ENCODE peak calls at places on chromosomes 13 and 19, in nine cellular contexts. P is NCI-H1436, N is AG10803, S is HS-5, J is GM19239, V is hippocampal formation, Y is NCI-H526 treated with DMSO at 0.1 percent for 48 hours, W is NCI-H446, A is WTC11. X is an unnamed sample.

GRCh38 chr13:26022538-26023292 is 29.1 kb downstream of the SHISA2 start:
- DNase-seq in Y (no peak), P (no peak), W (peak), N (peak), A (no peak), V (no peak), S (no peak), J (no peak), X (peak)

GRCh38 chr19:15401397-15401710 is 17.4 kb downstream of the AKAP8L start:
- DNase-seq in N (no peak), W (no peak), P (no peak), J (no peak), Y (no peak), A (no peak), V (no peak), S (no peak), X (no peak)

GRCh38 chr19:5534787-5535586 is 32.8 kb downstream of the TINCR start:
- DNase-seq in V (no peak), Y (no peak), J (no peak), P (no peak), A (peak), W (no peak), S (no peak), N (no peak), X (no peak)

GRCh38 chr19:1172353-1173159 is 1.5 kb downstream of the SBNO2 start:
- DNase-seq in J (no peak), S (no peak), Y (peak), N (peak), V (no peak), A (peak), P (no peak), W (peak), X (peak)

GRCh38 chr19:6935618-6936017 is 48.2 kb downstream of the ADGRE1 start:
- DNase-seq in A (no peak), S (no peak), J (no peak), V (no peak), N (no peak), P (no peak), Y (no peak), W (no peak), X (no peak)

GRCh38 chr19:33574824-33575223 is 46.9 kb upstream of the CHST8 start:
- DNase-seq in V (no peak), Y (no peak), A (no peak), N (no peak), S (no peak), J (no peak), P (no peak), W (no peak), X (no peak)

GRCh38 chr13:96792736-96793444 is 201.4 kb downstream of the OXGR1 start:
- DNase-seq in P (no peak), A (no peak), J (no peak), W (no peak), V (no peak), S (no peak), Y (no peak), N (no peak), X (peak)

GRCh38 chr13:80082396-80083096 is 258.4 kb downstream of the SPRY2 start:
- DNase-seq in W (no peak), N (peak), A (no peak), P (no peak), J (no peak), V (no peak), S (no peak), Y (no peak), X (peak)

GRCh38 chr13:62185631-62186256 is 770.1 kb upstream of the PCDH20 start:
- DNase-seq in J (no peak), Y (no peak), W (no peak), S (no peak), N (no peak), A (no peak), P (peak), V (no peak), X (no peak)

GRCh38 chr13:25733061-25733491 is 318.7 kb downstream of the SHISA2 start:
- DNase-seq in J (no peak), W (no peak), P (no peak), Y (no peak), A (no peak), V (no peak), S (no peak), N (peak), X (peak)

GRCh38 chr19:13923194-13923987 is 14.8 kb downstream of the PODNL1 start:
- DNase-seq in P (no peak), Y (no peak), W (no peak), A (no peak), J (no peak), N (no peak), V (no peak), S (no peak), X (no peak)

GRCh38 chr19:33473644-33474305 is 47.8 kb downstream of the PEPD start:
- DNase-seq in N (peak), P (no peak), J (no peak), W (no peak), V (no peak), Y (no peak), S (peak), A (no peak), X (peak)

GRCh38 chr13:30341815-30342570 is 34.6 kb upstream of the KATNAL1 start:
- DNase-seq in W (no peak), Y (peak), J (no peak), S (peak), A (no peak), P (no peak), V (peak), N (peak), X (peak)

GRCh38 chr19:18460313-18460712 is 22.4 kb upstream of the ISYNA1 start:
- DNase-seq in W (no peak), Y (no peak), A (no peak), P (no peak), J (no peak), V (no peak), N (peak), S (no peak), X (peak)

GRCh38 chr13:30934381-30934780 is 1.9 kb downstream of the TEX26 start:
- DNase-seq in P (no peak), S (no peak), J (no peak), N (no peak), Y (no peak), A (peak), W (no peak), V (no peak), X (no peak)

GRCh38 chr19:28652790-28653189 is 560.2 kb downstream of the UQCRFS1 start:
- DNase-seq in N (no peak), A (no peak), J (no peak), V (no peak), P (no peak), Y (no peak), W (no peak), S (no peak), X (no peak)

GRCh38 chr13:84279166-84279565 is 396.9 kb upstream of the SLITRK1 start:
- DNase-seq in W (no peak), A (no peak), N (no peak), V (no peak), J (no peak), S (no peak), Y (no peak), P (no peak), X (peak)

GRCh38 chr19:35224681-35225604 is 3.6 kb downstream of the FAM187B start:
- DNase-seq in W (no peak), P (no peak), A (peak), S (no peak), J (no peak), Y (no peak), V (no peak), N (no peak), X (no peak)

GRCh38 chr19:17610384-17610783 is 54.9 kb downstream of the COLGALT1 start:
- DNase-seq in S (no peak), A (no peak), P (no peak), V (no peak), Y (no peak), J (peak), W (no peak), N (no peak), X (peak)

GRCh38 chr13:39810091-39810877 is 154.8 kb downstream of the COG6 start:
- DNase-seq in N (no peak), P (no peak), V (no peak), Y (no peak), S (no peak), W (no peak), J (no peak), A (no peak), X (no peak)

GRCh38 chr19:14407889-14408640 is 11.1 kb downstream of the DDX39A start:
- DNase-seq in A (no peak), W (no peak), N (no peak), Y (no peak), S (no peak), P (no peak), J (no peak), V (no peak), X (no peak)

GRCh38 chr19:1295169-1296012 is 9.7 kb downstream of the EFNA2 start:
- DNase-seq in S (no peak), N (no peak), P (no peak), A (peak), V (no peak), Y (no peak), W (no peak), J (peak), X (no peak)

GRCh38 chr19:9309974-9310446 is 372 bp upstream of the ZNF699 start:
- DNase-seq in V (no peak), J (peak), N (peak), W (peak), Y (peak), S (no peak), A (peak), P (peak), X (peak)

GRCh38 chr19:48290923-48291700 is 21.2 kb downstream of the ZNF114 start:
- DNase-seq in P (peak), A (peak), J (peak), N (peak), W (peak), Y (peak), S (peak), V (peak), X (peak)

GRCh38 chr19:48735031-48735615 is 5.3 kb downstream of the RASIP1 start:
- DNase-seq in Y (peak), P (no peak), W (no peak), S (no peak), J (no peak), V (no peak), A (peak), N (no peak), X (no peak)

GRCh38 chr19:45446944-45447343 is 20.9 kb upstream of the FOSB start:
- DNase-seq in N (peak), W (no peak), S (no peak), V (no peak), J (no peak), A (no peak), Y (no peak), P (no peak), X (no peak)

GRCh38 chr13:87087741-87088140 is 583.4 kb upstream of the SLITRK5 start:
- DNase-seq in P (no peak), J (no peak), W (no peak), V (no peak), Y (no peak), S (no peak), N (no peak), A (no peak), X (no peak)

GRCh38 chr13:86563308-86563707 is 764.1 kb upstream of the SLITRK6 start:
- DNase-seq in Y (no peak), A (no peak), J (no peak), V (no peak), N (peak), S (no peak), W (no peak), P (no peak), X (peak)

GRCh38 chr13:43364210-43365041 is 341.0 kb downstream of the DNAJC15 start:
- DNase-seq in W (peak), J (no peak), V (peak), A (no peak), S (no peak), N (peak), Y (no peak), P (no peak), X (peak)

GRCh38 chr13:38350114-38350617 is 515 bp downstream of the UFM1 start:
- DNase-seq in S (no peak), A (peak), P (no peak), W (peak), N (peak), J (no peak), V (no peak), Y (peak), X (peak)

GRCh38 chr19:9406798-9407352 is 28.5 kb downstream of the ZNF266 start:
- DNase-seq in P (no peak), V (peak), Y (no peak), A (peak), S (no peak), N (peak), J (no peak), W (peak), X (peak)

GRCh38 chr13:61812286-61812685 is 396.6 kb upstream of the PCDH20 start:
- DNase-seq in Y (no peak), W (no peak), P (no peak), N (no peak), S (no peak), A (no peak), V (no peak), J (no peak), X (no peak)

GRCh38 chr13:82847595-82847994 is 1034.7 kb downstream of the SLITRK1 start:
- DNase-seq in W (no peak), V (no peak), N (no peak), P (no peak), S (no peak), J (no peak), Y (no peak), A (no peak), X (no peak)

GRCh38 chr19:45591004-45591637 is 6.5 kb upstream of the OPA3 start:
- DNase-seq in Y (peak), V (no peak), S (no peak), J (no peak), A (peak), P (no peak), W (no peak), N (no peak), X (no peak)

GRCh38 chr19:30450945-30451344 is 78.8 kb downstream of the ZNF536 start:
- DNase-seq in P (no peak), Y (no peak), A (no peak), N (peak), V (peak), J (no peak), S (no peak), W (no peak), X (no peak)

GRCh38 chr19:12891553-12892021 is 627 bp downstream of the GCDH start:
- DNase-seq in P (no peak), V (no peak), Y (no peak), W (no peak), S (no peak), A (no peak), N (no peak), J (no peak), X (no peak)